ENCODE peak calls at places on chromosomes 16 and 17, in ten cellular contexts. S is iPS DF 6.9; L is HEK293T; O is M059J; U is AG04449; D is AG04450; B is GM12891; P is activated naive CD4-positive, alpha-beta T cell; A is HT1080; Q is A172. M is an unnamed sample.

GRCh38 chr16:48971571-48972071 is 310.0 kb downstream of the CBLN1 start:
- DNase-seq in S (no peak), Q (peak; percentile 44), L (no peak), O (peak; percentile 86), P (no peak), A (peak; percentile 74), U (no peak), B (no peak), D (no peak), M (no peak)

GRCh38 chr17:73663614-73664013 is 19.4 kb upstream of the SDK2 start:
- DNase-seq in P (no peak), D (no peak), U (no peak), L (no peak), Q (no peak), S (no peak), O (no peak), B (no peak), A (no peak), M (no peak)

GRCh38 chr17:51056813-51057510 is 63.7 kb downstream of the SPAG9 start:
- DNase-seq in L (peak; percentile 34), P (no peak), S (no peak), Q (peak; percentile 61), B (no peak), U (peak; percentile 91), A (peak; percentile 91), O (peak; percentile 83), D (peak; percentile 61), M (peak; percentile 62)

GRCh38 chr16:12271006-12271405 is 294.5 kb downstream of the SNX29 start:
- DNase-seq in B (no peak), U (no peak), S (peak; percentile 27), D (no peak), A (peak; percentile 27), L (peak; percentile 75), Q (peak; percentile 40), P (no peak), O (peak; percentile 63), M (peak; percentile 71)

GRCh38 chr17:83170571-83171260 is 91.3 kb downstream of the METRNL start:
- DNase-seq in Q (no peak), P (no peak), S (no peak), U (no peak), L (no peak), O (no peak), B (no peak), A (no peak), D (no peak), M (no peak)

GRCh38 chr17:1071103-1071825 is 74.3 kb downstream of the TIMM22 start:
- DNase-seq in B (no peak), A (no peak), L (no peak), O (no peak), D (no peak), Q (no peak), S (no peak), U (no peak), P (no peak), M (no peak)

GRCh38 chr17:40608061-40608581 is 39.5 kb downstream of the SMARCE1 start:
- DNase-seq in B (no peak), P (no peak), S (no peak), O (no peak), U (no peak), A (no peak), Q (no peak), L (no peak), D (no peak), M (no peak)

GRCh38 chr16:2774161-2774891 is 2.8 kb downstream of the ELOB start:
- DNase-seq in A (no peak), O (peak; percentile 28), L (no peak), P (no peak), B (no peak), S (no peak), U (no peak), D (no peak), Q (no peak), M (no peak)

GRCh38 chr17:46126840-46127239 is 66.4 kb downstream of the KANSL1 start:
- DNase-seq in D (no peak), B (no peak), A (no peak), P (no peak), Q (no peak), S (no peak), L (no peak), O (no peak), U (no peak), M (no peak)

GRCh38 chr16:73064227-73064995 is 16.5 kb upstream of the ZFHX3 start:
- DNase-seq in O (peak; percentile 82), P (no peak), U (peak; percentile 51), D (no peak), B (peak; percentile 36), L (no peak), S (no peak), A (peak; percentile 67), Q (peak; percentile 65), M (no peak)

GRCh38 chr17:75535119-75535537 is 9.6 kb downstream of the LLGL2 start:
- DNase-seq in D (no peak), B (no peak), O (no peak), L (no peak), S (no peak), U (no peak), P (peak; percentile 24), A (no peak), Q (no peak), M (peak; percentile 56)

GRCh38 chr16:66390346-66391108 is 24.0 kb downstream of the CDH5 start:
- DNase-seq in Q (no peak), P (no peak), B (no peak), S (no peak), U (no peak), L (no peak), A (no peak), D (no peak), O (no peak), M (no peak)

GRCh38 chr17:3917391-3917931 is 1.2 kb upstream of the P2RX1 start:
- DNase-seq in O (no peak), P (no peak), U (no peak), A (no peak), L (no peak), B (no peak), D (no peak), Q (peak; percentile 61), S (no peak), M (no peak)

GRCh38 chr16:9159839-9160550 is 68.6 kb downstream of the HAPSTR1 start:
- DNase-seq in L (peak; percentile 69), B (peak; percentile 50), Q (peak; percentile 68), S (peak; percentile 84), U (no peak), O (peak; percentile 62), P (no peak), D (peak; percentile 39), A (peak; percentile 54), M (peak; percentile 83)

GRCh38 chr17:72985882-72986720 is 106.4 kb downstream of the SLC39A11 start:
- DNase-seq in L (peak; percentile 89), S (peak; percentile 80), P (no peak), Q (peak; percentile 83), O (peak; percentile 74), U (no peak), B (peak; percentile 63), A (peak; percentile 45), D (peak; percentile 56), M (peak; percentile 93)

GRCh38 chr16:85329059-85329812 is 217.0 kb upstream of the CIBAR2 start:
- DNase-seq in A (peak; percentile 52), Q (peak; percentile 55), P (no peak), S (no peak), U (no peak), L (peak; percentile 28), O (peak; percentile 75), D (no peak), B (no peak), M (no peak)

GRCh38 chr17:3573246-3574100 is 15.9 kb upstream of the TRPV3 start:
- DNase-seq in L (no peak), Q (no peak), S (no peak), O (no peak), A (no peak), B (no peak), D (no peak), P (no peak), U (no peak), M (no peak)

GRCh38 chr17:8503368-8503767 is 67.7 kb downstream of the NDEL1 start:
- DNase-seq in P (no peak), Q (no peak), D (no peak), O (no peak), A (no peak), B (no peak), U (no peak), L (no peak), S (no peak), M (no peak)

GRCh38 chr16:17777461-17777863 is 306.7 kb upstream of the XYLT1 start:
- DNase-seq in O (peak; percentile 69), S (no peak), B (no peak), L (no peak), D (no peak), P (no peak), A (peak; percentile 78), Q (no peak), U (no peak), M (no peak)